ENCODE peak calls at places on chromosomes 13 and 19, in four cellular contexts. J, H, C and U are unnamed samples.

GRCh38 chr13:40109324-40109958 is 454.0 kb downstream of the COG6 start:
- DNase-seq in J (no peak), C (no peak), H (no peak), U (no peak)

GRCh38 chr13:97849305-97849704 is 104.2 kb upstream of the IPO5 start:
- DNase-seq in H (peak; percentile 8), C (peak; percentile 8), J (no peak), U (peak; percentile 36)

GRCh38 chr19:6750062-6750461 is 10.6 kb downstream of the TRIP10 start:
- DNase-seq in C (no peak), H (no peak), J (no peak), U (no peak)

GRCh38 chr13:105016266-105016665 is 1519.2 kb downstream of the EFNB2 start:
- DNase-seq in H (no peak), J (no peak), C (no peak), U (no peak)

GRCh38 chr19:46963093-46963734 is 56.4 kb upstream of the NPAS1 start:
- DNase-seq in J (no peak), C (no peak), H (no peak), U (no peak)

GRCh38 chr19:55483681-55484361 is 1.2 kb upstream of the NAT14 start:
- DNase-seq in C (no peak), J (no peak), H (no peak), U (no peak)

GRCh38 chr13:47299316-47299715 is 402.5 kb upstream of the HTR2A start:
- DNase-seq in C (no peak), J (no peak), H (no peak), U (no peak)

GRCh38 chr13:41597348-41598041 is 140.1 kb downstream of the RGCC start:
- DNase-seq in J (no peak), C (no peak), H (no peak), U (no peak)

GRCh38 chr13:46359731-46360130 is 27.3 kb downstream of the RUBCNL start:
- DNase-seq in C (no peak), H (no peak), J (no peak), U (no peak)

GRCh38 chr13:50365683-50366391 is 350.6 kb downstream of the KCNRG start:
- DNase-seq in H (no peak), J (no peak), C (peak; percentile 67), U (peak; percentile 61)

GRCh38 chr13:46492946-46493345 is 60.0 kb upstream of the LRCH1 start:
- DNase-seq in J (no peak), C (no peak), H (peak; percentile 41), U (peak; percentile 22)

GRCh38 chr19:52710538-52710937 is 24.3 kb downstream of the ZNF611 start:
- DNase-seq in H (no peak), C (no peak), J (no peak), U (no peak)

GRCh38 chr19:51637362-51637978 is 7.3 kb upstream of the SIGLEC5 start:
- DNase-seq in H (peak; percentile 66), C (no peak), J (no peak), U (peak; percentile 33)

GRCh38 chr13:49760555-49760954 is 31.9 kb downstream of the KPNA3 start:
- DNase-seq in H (no peak), J (no peak), C (peak; percentile 8), U (no peak)

GRCh38 chr13:23674795-23675640 is 104.8 kb downstream of the TNFRSF19 start:
- DNase-seq in H (no peak), J (no peak), C (no peak), U (peak; percentile 44)

GRCh38 chr19:45780146-45780447 is 2.2 kb downstream of the DMPK start:
- DNase-seq in C (no peak), J (peak; percentile 27), H (no peak), U (no peak)

GRCh38 chr19:5002143-5002542 is 33.2 kb downstream of the KDM4B start:
- DNase-seq in H (no peak), C (no peak), J (no peak), U (peak; percentile 84)

GRCh38 chr19:18109363-18109730 is 11.8 kb downstream of the MAST3 start:
- DNase-seq in C (no peak), H (no peak), J (no peak), U (peak; percentile 53)

GRCh38 chr19:46603195-46603637 is 2.1 kb downstream of the CALM3 start:
- DNase-seq in H (peak; percentile 63), J (no peak), C (no peak), U (peak; percentile 85)

GRCh38 chr13:83232626-83233025 is 649.6 kb downstream of the SLITRK1 start:
- DNase-seq in H (no peak), C (no peak), J (no peak), U (no peak)

GRCh38 chr19:29724102-29724641 is 9.1 kb upstream of the C19orf12 start:
- DNase-seq in J (peak; percentile 62), H (no peak), C (no peak), U (no peak)

GRCh38 chr19:29533578-29534544 is 8.1 kb downstream of the VSTM2B start:
- DNase-seq in H (no peak), C (no peak), J (no peak), U (no peak)

GRCh38 chr13:44396963-44397580 is 23.4 kb downstream of the SERP2 start:
- DNase-seq in C (no peak), J (no peak), H (peak; percentile 46), U (no peak)

GRCh38 chr19:16366433-16367268 is 42.0 kb downstream of the KLF2 start:
- DNase-seq in H (no peak), C (peak; percentile 69), J (no peak), U (no peak)

GRCh38 chr13:107222619-107223018 is 654.7 kb upstream of the ARGLU1 start:
- DNase-seq in H (no peak), J (no peak), C (no peak), U (no peak)

GRCh38 chr13:72959643-72960042 is 99.2 kb upstream of the KLF5 start:
- DNase-seq in J (no peak), H (no peak), C (no peak), U (no peak)

GRCh38 chr19:35166100-35167063 is 11.8 kb downstream of the FXYD5 start:
- DNase-seq in C (no peak), J (no peak), H (peak; percentile 97), U (no peak)

GRCh38 chr19:31503211-31503610 is 154.0 kb upstream of the TSHZ3 start:
- DNase-seq in J (no peak), H (no peak), C (no peak), U (no peak)

GRCh38 chr13:71806885-71807284 is 60.1 kb downstream of the DACH1 start:
- DNase-seq in H (no peak), C (no peak), J (no peak), U (no peak)

GRCh38 chr13:51726446-51727185 is 77.3 kb downstream of the DHRS12 start:
- DNase-seq in C (no peak), H (no peak), J (no peak), U (no peak)
- TF ChIP-seq ESRRA in C (no peak), H (no peak), J (no peak), U (no peak)

DNA sequence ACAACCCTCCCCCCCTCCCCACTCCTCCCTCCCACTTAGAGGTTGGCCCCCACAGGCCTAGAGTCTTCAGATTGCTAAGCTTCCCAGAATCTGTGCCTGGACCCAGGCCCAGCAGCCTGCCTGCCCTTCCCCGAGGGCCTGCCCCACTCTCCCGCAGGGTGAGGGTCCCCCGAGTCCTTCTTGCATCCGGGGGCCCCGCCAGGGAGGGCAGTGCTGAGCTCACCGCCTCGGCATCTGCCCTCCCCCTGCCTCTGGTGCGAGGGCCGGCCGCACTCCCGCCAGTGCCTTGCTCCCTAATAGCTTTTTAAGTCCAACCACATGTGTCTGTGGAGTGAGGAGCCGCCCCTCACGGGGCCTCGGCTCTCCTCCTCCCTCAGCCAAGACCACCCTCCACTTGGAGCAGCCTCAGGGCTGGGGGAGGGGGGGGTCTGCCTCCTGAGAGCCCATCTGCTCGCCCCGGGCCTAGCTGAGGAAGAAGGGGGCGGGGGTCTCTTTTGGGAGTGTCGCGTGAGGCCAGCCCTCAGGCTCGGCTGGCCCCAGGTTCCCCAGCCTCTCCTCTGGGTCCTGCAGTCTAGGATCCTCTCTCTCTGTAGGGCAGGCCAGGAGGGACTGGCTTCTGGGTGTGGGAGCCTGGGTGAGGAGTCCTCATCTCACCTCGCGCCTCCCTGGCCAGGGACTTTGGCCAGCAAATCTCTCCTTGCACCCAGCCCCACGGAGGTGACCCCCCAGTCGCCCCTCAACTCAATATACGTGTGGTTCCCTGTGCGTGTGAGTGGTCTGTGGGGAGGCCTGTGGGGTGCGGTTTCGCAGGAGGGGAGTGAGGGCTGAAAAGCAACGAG is 47.2 kb downstream of the LYL1 start:
- DNase-seq in C (no peak), J (peak; percentile 61), H (no peak), U (no peak)
- TF ChIP-seq CBFB in C (no peak), J (no peak), H (no peak), U (no peak)

GRCh38 chr19:10565567-10566407 is at the start of gene KRI1:
- DNase-seq in J (peak; percentile 99), C (peak; percentile 88), H (peak; percentile 99), U (peak; percentile 93)

GRCh38 chr19:10566408-10566657 is 523 bp upstream of the KRI1 start:
- DNase-seq in H (no peak), C (no peak), J (no peak), U (no peak)

GRCh38 chr19:10562609-10563008 is 3.2 kb downstream of the KRI1 start:
- DNase-seq in H (no peak), C (no peak), J (no peak), U (no peak)

GRCh38 chr19:10566658-10567410 is 1.0 kb upstream of the KRI1 start:
- DNase-seq in C (peak; percentile 82), H (peak; percentile 63), J (no peak), U (no peak)

DNA sequence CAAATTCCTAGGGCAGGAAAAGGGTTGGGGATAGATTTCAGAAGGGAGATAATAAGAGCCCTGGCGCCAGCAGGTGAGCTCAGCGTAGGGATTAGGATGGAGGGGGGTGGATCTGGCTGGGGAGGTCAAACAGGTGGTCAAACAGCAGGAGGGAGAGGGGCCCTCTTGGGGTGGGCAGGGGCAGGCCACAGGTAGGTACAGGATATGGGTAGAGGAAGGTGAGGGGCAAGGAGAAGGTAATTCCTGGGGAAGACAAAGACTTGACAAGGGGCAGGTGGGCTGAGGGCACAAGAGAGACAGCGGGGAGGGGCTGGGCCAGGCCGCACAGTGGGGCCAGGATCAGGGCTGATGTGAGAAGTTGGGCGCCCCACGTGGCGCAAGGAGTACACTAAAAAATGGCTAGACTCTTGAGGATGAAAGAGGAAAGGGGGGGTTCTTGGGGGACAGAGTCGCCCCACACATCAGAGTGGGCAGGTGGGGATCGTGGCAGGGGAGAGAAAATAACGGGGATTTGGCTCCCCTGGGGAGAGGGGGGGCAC is 713 bp downstream of the KRI1 start:
- DNase-seq in H (peak; percentile 84), J (peak; percentile 63), C (no peak), U (no peak)
- TF ChIP-seq ESRRA in H (no peak), J (no peak), C (no peak), U (no peak)

DNA sequence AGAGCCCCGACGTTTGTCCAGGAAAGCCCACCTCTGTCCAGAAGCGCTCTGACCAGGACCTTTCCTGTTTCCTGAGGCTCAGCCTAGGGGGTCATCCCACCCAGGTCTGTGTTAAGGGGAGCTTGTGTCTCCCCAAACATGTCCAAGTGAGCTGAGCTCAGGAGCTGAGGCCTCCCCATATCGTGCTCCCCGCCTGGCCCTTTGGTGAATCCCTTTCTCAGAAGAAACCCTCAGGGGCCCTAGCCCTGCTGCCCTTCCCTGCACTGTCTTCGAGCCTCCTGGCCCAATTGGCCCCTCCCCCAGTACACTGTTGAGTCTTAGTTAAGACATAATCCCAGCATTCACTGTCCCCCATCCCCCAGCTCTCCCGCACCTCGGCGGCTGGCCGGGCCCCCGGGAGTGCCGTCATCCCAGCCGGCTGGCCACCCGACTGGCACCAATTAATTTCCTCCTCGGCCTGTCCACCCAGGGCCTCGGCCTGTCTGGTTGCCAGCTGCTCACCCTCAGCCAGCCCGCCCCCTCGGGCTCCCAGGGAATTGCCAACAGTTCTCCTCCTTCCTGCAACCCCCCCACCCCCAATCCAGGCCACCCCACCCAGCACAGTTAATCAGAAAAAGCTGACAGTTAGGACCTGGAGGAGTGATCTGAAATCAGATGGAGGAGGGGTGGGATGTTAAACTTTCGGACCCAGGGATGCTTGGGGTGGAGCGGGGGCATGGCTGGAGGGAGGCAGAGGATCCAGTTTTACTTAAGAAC is 13.6 kb downstream of the IER2 start:
- DNase-seq in H (peak; percentile 92), J (peak; percentile 80), C (no peak), U (peak; percentile 60)
- TF ChIP-seq CBFB in H (no peak), J (no peak), C (no peak), U (no peak)